ENCODE peak calls at places on chromosomes 1 and 21, in nine cellular contexts. I, S, Y, V, T, E, U, J and L are unnamed samples.
A peak's percentile ranks its signal among the peaks of the same experiment; 100 is the strongest.

GRCh38 chr1:147156643-147157042 is 15.6 kb downstream of the PRKAB2 start:
- DNase-seq in I (no peak), S (no peak), Y (no peak), V (no peak), T (no peak), E (no peak), U (no peak), J (no peak), L (no peak)

GRCh38 chr1:234661249-234661928 is 51.4 kb upstream of the IRF2BP2 start:
- DNase-seq in I (no peak), S (no peak), Y (no peak), V (no peak), T (no peak), E (no peak), U (no peak), J (peak; percentile 48), L (no peak)

GRCh38 chr1:191882870-191883269 is 275.4 kb upstream of the RGS18 start:
- DNase-seq in I (no peak), S (no peak), Y (no peak), V (no peak), T (no peak), E (no peak), U (no peak), J (no peak), L (no peak)

GRCh38 chr1:211908453-211908852 is 77.9 kb upstream of the LPGAT1 start:
- DNase-seq in I (no peak), S (no peak), Y (no peak), V (no peak), T (no peak), E (no peak), U (no peak), J (no peak), L (no peak)

GRCh38 chr1:198101716-198102453 is 54.9 kb upstream of the NEK7 start:
- DNase-seq in I (no peak), S (peak; percentile 62), Y (no peak), V (no peak), T (no peak), E (no peak), U (no peak), J (no peak), L (no peak)

GRCh38 chr1:94697839-94698238 is 122.3 kb upstream of the SLC44A3 start:
- DNase-seq in I (no peak), S (no peak), Y (no peak), V (no peak), T (no peak), E (no peak), U (no peak), J (no peak), L (no peak)

GRCh38 chr1:74728736-74729135 is 4.1 kb downstream of the CRYZ start:
- DNase-seq in I (no peak), S (peak; percentile 26), Y (no peak), V (no peak), T (no peak), E (no peak), U (no peak), J (no peak), L (no peak)

GRCh38 chr1:230797376-230798186 is 50.4 kb downstream of the CAPN9 start:
- DNase-seq in I (peak; percentile 87), S (peak; percentile 73), Y (peak; percentile 52), V (no peak), T (peak; percentile 33), E (peak; percentile 82), U (peak; percentile 66), J (peak; percentile 64), L (peak; percentile 78)

GRCh38 chr1:14954210-14954609 is 199.3 kb upstream of the TMEM51 start:
- DNase-seq in I (no peak), S (peak; percentile 47), Y (no peak), V (no peak), T (no peak), E (no peak), U (no peak), J (no peak), L (no peak)

GRCh38 chr1:171355727-171356126 is 41.7 kb downstream of the FMO4 start:
- DNase-seq in I (no peak), S (no peak), Y (no peak), V (no peak), T (no peak), E (no peak), U (no peak), J (no peak), L (no peak)

GRCh38 chr1:227092054-227092453 is 152.0 kb downstream of the COQ8A start:
- DNase-seq in I (no peak), S (peak; percentile 13), Y (no peak), V (no peak), T (no peak), E (no peak), U (no peak), J (no peak), L (no peak)

GRCh38 chr1:67376381-67376780 is 53.8 kb downstream of the SERBP1 start:
- DNase-seq in I (no peak), S (no peak), Y (no peak), V (no peak), T (no peak), E (no peak), U (no peak), J (no peak), L (no peak)

GRCh38 chr1:4485398-4485797 is 169.0 kb upstream of the AJAP1 start:
- DNase-seq in I (no peak), S (no peak), Y (no peak), V (no peak), T (no peak), E (no peak), U (no peak), J (no peak), L (peak; percentile 44)

GRCh38 chr1:216617081-216617480 is 106.1 kb downstream of the ESRRG start:
- DNase-seq in I (no peak), S (no peak), Y (no peak), V (no peak), T (no peak), E (no peak), U (no peak), J (no peak), L (no peak)

GRCh38 chr1:171142451-171143121 is 42.5 kb upstream of the FMO2 start:
- DNase-seq in I (peak; percentile 75), S (peak; percentile 52), Y (peak; percentile 37), V (no peak), T (no peak), E (no peak), U (peak; percentile 33), J (no peak), L (no peak)

GRCh38 chr1:170630977-170631376 is 33.0 kb upstream of the PRRX1 start:
- DNase-seq in I (no peak), S (no peak), Y (no peak), V (no peak), T (no peak), E (no peak), U (no peak), J (no peak), L (no peak)

GRCh38 chr1:167128261-167129227 is 34.7 kb downstream of the STYXL2 start:
- DNase-seq in I (no peak), S (no peak), Y (no peak), V (no peak), T (no peak), E (no peak), U (no peak), J (no peak), L (no peak)

GRCh38 chr1:225182701-225183100 is 245.1 kb downstream of the LBR start:
- DNase-seq in I (no peak), S (no peak), Y (no peak), V (no peak), T (no peak), E (no peak), U (no peak), J (no peak), L (no peak)
- TF ChIP-seq CTCF in I (no peak), S (no peak), Y (no peak), V (no peak), T (no peak), E (no peak), U (no peak), J (no peak), L (no peak)

GRCh38 chr21:14587266-14587665 is 41.2 kb upstream of the SAMSN1 start:
- DNase-seq in I (no peak), S (no peak), Y (no peak), V (no peak), T (no peak), E (no peak), U (no peak), J (no peak), L (no peak)
- H3K27ac ChIP-seq in I (no peak overlapping the region), S (no peak overlapping the region), Y (no peak overlapping the region), V (no peak overlapping the region), T (no peak overlapping the region), E (no peak overlapping the region), U (no peak overlapping the region), J (no peak overlapping the region), L (no peak overlapping the region)

GRCh38 chr1:183670169-183670568 is 17.1 kb upstream of the APOBEC4 start:
- DNase-seq in I (no peak), S (no peak), Y (no peak), V (no peak), T (no peak), E (no peak), U (no peak), J (no peak), L (no peak)
- TF ChIP-seq CTCF in I (no peak), S (peak; percentile 19), Y (peak; percentile 31), V (no peak), T (no peak), E (no peak), U (no peak), J (no peak), L (no peak)

DNA sequence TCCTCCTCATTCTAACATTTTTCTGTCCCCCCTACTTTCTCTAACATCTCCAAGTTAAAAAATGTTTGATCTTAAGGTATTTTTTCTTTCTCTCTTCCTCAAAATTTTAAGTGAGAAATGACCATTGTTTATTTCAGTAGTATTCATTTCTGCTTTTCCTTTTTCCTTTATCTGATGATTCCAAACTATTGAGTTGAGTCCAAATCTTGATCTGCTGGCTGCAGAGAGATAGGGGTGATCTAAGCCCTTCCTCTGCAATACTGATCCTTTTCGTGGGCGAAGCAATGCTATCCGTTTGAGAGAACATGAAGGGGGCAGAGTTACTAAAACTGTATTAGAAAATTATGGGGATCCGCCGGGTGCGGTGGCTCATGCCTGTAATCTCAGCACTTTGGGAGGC is 516 bp upstream of the NMNAT2 start:
- DNase-seq in I (no peak), S (no peak), Y (no peak), V (no peak), T (no peak), E (no peak), U (no peak), J (no peak), L (no peak)
- H3K27ac ChIP-seq in I (no peak overlapping the region), S (no peak overlapping the region), Y (no peak overlapping the region), V (no peak overlapping the region), T (no peak overlapping the region), E (no peak overlapping the region), U (no peak overlapping the region), J (no peak overlapping the region), L (peak overlapping the region; percentile 69)

GRCh38 chr1:9628541-9629444 is 22.7 kb upstream of the PIK3CD start:
- DNase-seq in I (no peak), S (no peak), Y (no peak), V (no peak), T (no peak), E (no peak), U (no peak), J (no peak), L (no peak)
- TF ChIP-seq CTCF in I (no peak), S (no peak), Y (no peak), V (no peak), T (no peak), E (no peak), U (no peak), J (no peak), L (no peak)